ENCODE peak calls at places on chromosomes 5 and 9, in six cellular contexts. M is stomach, B is spleen, E is right lobe of liver, R is IMR-90, W is A549. L is an unnamed sample.

GRCh38 chr5:133552925-133553525 is 59.3 kb downstream of the FSTL4 start:
- DNase-seq in E (peak), M (peak), B (peak), R (peak), W (peak), L (peak)

GRCh38 chr9:114386361-114386885 is 1.4 kb downstream of the AKNA start:
- DNase-seq in E (no peak), R (no peak), B (peak), W (no peak), M (no peak), L (no peak)

GRCh38 chr9:34590376-34591090 is 1.0 kb upstream of the CNTFR start:
- DNase-seq in B (peak), M (no peak), W (no peak), R (no peak), E (peak), L (no peak)

GRCh38 chr9:111037744-111038335 is 430 bp downstream of the LPAR1 start:
- DNase-seq in M (peak), E (peak), B (peak), R (peak), W (peak), L (no peak)

GRCh38 chr9:83537331-83538171 is 650 bp downstream of the FRMD3 start:
- DNase-seq in R (no peak), E (no peak), B (peak), M (no peak), W (peak), L (no peak)

GRCh38 chr9:114153761-114154596 is 1.4 kb upstream of the COL27A1 start:
- DNase-seq in R (peak), E (peak), W (peak), B (no peak), M (peak), L (no peak)

GRCh38 chr9:28810375-28811075 is 1237.2 kb upstream of the C9orf72 start:
- DNase-seq in R (no peak), W (peak), E (no peak), B (no peak), M (no peak), L (no peak)

GRCh38 chr9:137194388-137194787 is 5.9 kb downstream of the SSNA1 start:
- DNase-seq in R (no peak), B (no peak), M (peak), E (no peak), W (no peak), L (no peak)

GRCh38 chr9:6644346-6645152 is 980 bp downstream of the GLDC start:
- DNase-seq in B (no peak), E (no peak), W (no peak), R (no peak), M (no peak), L (no peak)

GRCh38 chr5:33969572-33970452 is 14.7 kb downstream of the SLC45A2 start:
- DNase-seq in E (no peak), B (no peak), R (peak), M (no peak), W (peak), L (no peak)

GRCh38 chr5:147348046-147348445 is 113.2 kb downstream of the STK32A start:
- DNase-seq in W (no peak), M (no peak), E (no peak), R (peak), B (no peak), L (no peak)

GRCh38 chr5:132756542-132756941 is 9.3 kb downstream of the CCNI2 start:
- DNase-seq in M (no peak), R (no peak), B (no peak), E (no peak), W (no peak), L (no peak)

GRCh38 chr5:68883441-68883840 is 210.4 kb upstream of the SLC30A5 start:
- DNase-seq in W (no peak), B (no peak), E (no peak), R (no peak), M (no peak), L (no peak)

GRCh38 chr5:27830551-27830950 is 792.2 kb upstream of the CDH9 start:
- DNase-seq in W (peak), M (no peak), E (no peak), R (no peak), B (no peak), L (no peak)

GRCh38 chr5:146130440-146131045 is 25.2 kb upstream of the PLAC8L1 start:
- DNase-seq in M (no peak), E (no peak), R (peak), B (no peak), W (peak), L (no peak)

GRCh38 chr9:91034976-91035824 is 233.6 kb downstream of the SYK start:
- DNase-seq in R (no peak), B (no peak), M (no peak), E (no peak), W (no peak), L (no peak)

GRCh38 chr5:176837707-176838115 is 27.4 kb downstream of the UNC5A start:
- DNase-seq in W (peak), E (peak), B (peak), R (peak), M (peak), L (peak)

GRCh38 chr9:9318959-9319505 is 1293.8 kb downstream of the PTPRD start:
- DNase-seq in E (no peak), R (no peak), W (no peak), M (no peak), B (no peak), L (no peak)

GRCh38 chr9:15622596-15622995 is 69.8 kb downstream of the CCDC171 start:
- DNase-seq in M (no peak), W (peak), R (peak), E (no peak), B (no peak), L (no peak)

GRCh38 chr9:36765468-36766341 is 193.0 kb downstream of the MELK start:
- DNase-seq in R (peak), B (peak), E (peak), M (peak), W (peak), L (peak)

GRCh38 chr9:137339045-137339444 is 37.0 kb upstream of the NRARP start:
- DNase-seq in W (no peak), B (no peak), M (no peak), R (peak), E (no peak), L (no peak)

GRCh38 chr5:131296213-131296672 is 32.4 kb downstream of the CDC42SE2 start:
- DNase-seq in E (no peak), M (no peak), R (no peak), B (no peak), W (no peak), L (no peak)

GRCh38 chr5:14444988-14445387 is 136.6 kb upstream of the OTULINL start:
- DNase-seq in B (no peak), R (peak), M (no peak), W (no peak), E (no peak), L (no peak)

GRCh38 chr5:173714551-173715428 is 98.3 kb upstream of the BOD1 start:
- DNase-seq in R (peak), B (no peak), E (no peak), M (no peak), W (peak), L (peak)

GRCh38 chr5:158032246-158032645 is 173.3 kb upstream of the CLINT1 start:
- DNase-seq in R (no peak), B (no peak), E (no peak), M (no peak), W (no peak), L (no peak)

GRCh38 chr9:19689324-19690087 is 99.3 kb downstream of the SLC24A2 start:
- DNase-seq in B (no peak), W (no peak), M (no peak), E (no peak), R (peak), L (no peak)

GRCh38 chr5:172860520-172861443 is 26.7 kb downstream of the ERGIC1 start:
- DNase-seq in E (peak), W (no peak), B (peak), M (peak), R (peak), L (peak)

GRCh38 chr9:110257097-110257955 is 1.0 kb upstream of the TXN start:
- DNase-seq in B (peak), W (no peak), R (peak), M (peak), E (peak), L (no peak)

GRCh38 chr5:132388244-132389050 is 18.9 kb downstream of the SLC22A5 start:
- DNase-seq in E (peak), W (no peak), R (peak), B (no peak), M (no peak), L (no peak)

GRCh38 chr9:115231116-115231515 is 113.2 kb upstream of the TNC start:
- DNase-seq in M (no peak), R (no peak), B (no peak), E (no peak), W (no peak), L (no peak)

GRCh38 chr5:164672931-164673694 is 1167.7 kb downstream of the MAT2B start:
- DNase-seq in M (no peak), R (peak), W (peak), B (no peak), E (no peak), L (no peak)

GRCh38 chr9:35341585-35341984 is 148.3 kb upstream of the RUSC2 start:
- DNase-seq in E (no peak), W (no peak), R (peak), B (no peak), M (peak), L (peak)

GRCh38 chr5:139273322-139273571 is 20.3 kb upstream of the MATR3 start:
- DNase-seq in B (peak), M (no peak), W (peak), E (no peak), R (no peak), L (no peak)

GRCh38 chr5:139271201-139272027 is 22.1 kb upstream of the MATR3 start:
- DNase-seq in R (peak), W (peak), E (no peak), B (no peak), M (no peak), L (no peak)

GRCh38 chr5:139275536-139276297 is 17.8 kb upstream of the MATR3 start:
- DNase-seq in M (no peak), W (no peak), E (no peak), B (no peak), R (no peak), L (no peak)

GRCh38 chr5:139272471-139273321 is 20.8 kb upstream of the MATR3 start:
- DNase-seq in M (no peak), E (no peak), B (no peak), W (no peak), R (peak), L (no peak)

GRCh38 chr5:139273572-139274264 is 19.8 kb upstream of the MATR3 start:
- DNase-seq in R (peak), M (peak), B (peak), W (peak), E (peak), L (peak)
- TF ChIP-seq POLR2A in R (peak), M (no peak), B (no peak), W (peak), E (peak), L (peak)

GRCh38 chr5:174843263-174844250 is 119.2 kb downstream of the MSX2 start:
- DNase-seq in E (no peak), B (no peak), R (no peak), W (no peak), M (no peak), L (no peak)

GRCh38 chr5:174844971-174845370 is 120.6 kb downstream of the MSX2 start:
- DNase-seq in E (no peak), R (no peak), W (no peak), B (no peak), M (no peak), L (peak)

DNA sequence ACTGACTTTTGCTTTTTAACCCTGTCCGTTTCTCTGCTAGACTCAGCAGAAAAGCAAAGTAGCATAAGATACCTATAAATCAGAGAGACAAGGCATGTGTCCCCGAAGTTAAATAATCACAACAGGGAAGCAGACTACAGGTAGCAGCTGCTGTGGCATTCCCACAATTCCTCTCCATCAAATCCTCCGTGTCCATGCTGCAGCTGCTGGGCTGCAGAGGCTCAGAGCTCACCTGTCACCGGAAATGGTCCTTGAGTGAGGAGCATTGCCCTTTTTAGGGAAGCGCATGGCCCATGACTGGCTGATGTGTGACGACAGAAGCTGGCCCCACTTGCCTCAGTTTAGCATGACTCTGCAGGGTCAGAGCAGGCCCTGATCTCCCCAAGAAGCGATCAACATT is 125.0 kb downstream of the MSX2 start:
- DNase-seq in W (no peak), R (no peak), B (no peak), E (no peak), M (no peak), L (no peak)
- H3K27ac ChIP-seq in W (no peak), R (no peak), B (no peak), E (no peak), M (no peak), L (no peak)

GRCh38 chr5:15502208-15502607 is 2.2 kb downstream of the FBXL7 start:
- DNase-seq in W (no peak), M (no peak), E (no peak), R (peak), B (no peak), L (no peak)

GRCh38 chr5:15496886-15497285 is 3.1 kb upstream of the FBXL7 start:
- DNase-seq in E (no peak), B (no peak), R (no peak), M (no peak), W (peak), L (no peak)

GRCh38 chr5:15500326-15500958 is 462 bp downstream of the FBXL7 start:
- DNase-seq in R (peak), W (peak), E (peak), B (peak), M (peak), L (peak)

GRCh38 chr5:15501057-15501791 is 1.2 kb downstream of the FBXL7 start:
- DNase-seq in M (no peak), E (peak), B (no peak), W (peak), R (peak), L (peak)

DNA sequence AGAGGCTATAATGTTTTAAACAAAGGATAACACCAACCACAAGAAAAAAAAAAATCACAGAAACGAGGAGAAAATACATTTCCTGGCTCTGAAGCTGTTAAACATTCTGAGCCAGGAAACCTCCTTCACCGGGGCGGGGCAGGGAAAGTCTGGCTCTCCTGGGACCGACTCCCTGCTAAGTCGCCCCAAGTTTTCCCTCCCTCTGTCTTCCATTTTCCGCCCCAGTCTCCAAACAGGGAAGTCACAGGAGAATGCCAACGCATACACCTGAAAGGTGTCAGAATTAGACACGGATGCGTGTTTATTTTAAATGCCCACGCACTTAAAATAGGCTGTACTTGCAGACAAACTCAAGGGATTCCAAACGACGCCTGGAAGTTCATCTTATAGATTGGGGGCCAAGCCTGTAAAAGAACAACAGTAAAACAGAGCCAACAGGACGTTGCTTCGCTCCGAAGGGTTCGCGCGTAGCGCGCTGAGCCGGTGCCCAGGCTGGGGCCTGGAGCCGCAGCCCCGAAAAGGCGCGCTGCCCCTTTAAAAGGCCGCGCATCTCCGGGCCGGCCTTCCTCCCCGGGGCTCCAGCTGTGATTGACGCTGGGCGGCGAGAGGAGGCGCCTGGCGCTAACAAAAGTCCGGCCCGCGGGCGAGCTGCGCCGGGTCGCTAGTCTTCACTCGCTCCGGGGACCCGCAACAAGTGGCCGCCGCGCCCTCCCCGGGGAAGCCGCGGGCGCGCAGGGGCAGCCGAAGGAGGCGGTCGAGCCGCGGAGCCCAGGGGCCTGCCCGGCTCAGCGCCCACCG is at the start of gene FBXL7:
- DNase-seq in E (peak), R (peak), W (peak), B (peak), M (peak), L (peak)
- TF ChIP-seq POLR2A in E (peak), R (peak), W (peak), B (no peak), M (no peak), L (peak)

DNA sequence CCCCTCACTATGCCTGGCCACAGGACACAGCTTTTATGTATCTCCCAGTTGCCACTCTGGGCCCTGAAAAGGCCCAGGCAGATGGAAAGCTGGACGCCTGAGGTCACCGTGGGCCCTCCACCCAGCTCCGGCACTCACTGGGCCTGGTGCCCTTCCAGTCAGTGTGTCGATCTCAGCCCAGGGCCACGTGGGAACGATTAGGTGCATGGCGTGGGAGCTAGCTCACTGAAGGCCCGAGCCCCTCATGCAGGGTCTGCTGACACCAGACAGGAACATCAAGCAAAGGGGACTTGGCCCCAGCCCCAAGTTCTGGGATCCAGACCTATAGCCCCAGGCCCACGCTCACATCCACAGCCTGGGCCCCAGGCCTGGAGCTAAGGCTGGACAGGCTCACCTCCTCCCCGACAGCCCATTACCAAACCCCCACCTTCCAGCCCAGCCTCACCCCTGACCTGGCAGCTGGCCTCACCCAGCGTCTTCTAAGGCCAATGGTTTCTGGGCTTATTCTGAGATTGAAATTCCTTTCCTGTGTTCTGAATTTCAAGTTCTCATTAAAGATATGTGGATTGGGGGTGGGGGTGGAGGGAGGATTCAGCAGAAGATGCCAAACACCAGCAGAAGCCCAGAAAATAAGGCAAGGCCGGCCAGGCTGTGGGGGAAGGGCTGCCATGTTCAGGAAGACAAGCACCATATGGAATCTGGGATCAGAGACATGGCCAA is 74.5 kb downstream of the ADAMTS2 start:
- DNase-seq in M (no peak), R (peak), W (no peak), B (peak), E (peak), L (no peak)
- H3K27ac ChIP-seq in M (peak), R (peak), W (no peak), B (peak), E (no peak), L (no peak)

DNA sequence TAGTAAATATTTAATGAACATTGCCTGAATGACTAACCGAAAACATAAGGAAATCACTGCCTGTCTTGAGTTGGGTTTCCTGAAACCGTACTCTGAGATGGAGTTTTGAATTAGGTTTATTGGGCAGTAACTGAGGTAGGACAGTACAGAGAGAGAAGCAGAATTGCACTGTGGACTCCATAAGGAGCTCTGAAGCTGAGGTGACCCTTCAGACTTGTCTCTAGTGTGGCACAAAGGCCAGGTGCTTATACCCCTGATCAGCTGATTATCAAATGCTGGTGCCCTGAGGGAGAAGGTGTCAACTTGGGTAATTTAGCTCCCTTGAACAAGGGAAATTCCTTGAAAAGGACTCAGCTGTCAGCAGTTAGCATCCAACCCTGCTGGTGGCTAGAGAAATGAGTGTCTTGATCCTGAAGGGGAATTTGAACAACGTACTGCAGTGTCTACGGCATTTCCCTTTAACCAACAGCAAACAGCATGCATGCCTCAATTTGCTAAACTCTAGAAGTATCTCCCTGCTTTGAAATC is 135.0 kb upstream of the SMARCA2 start:
- DNase-seq in M (no peak), E (no peak), R (no peak), W (no peak), B (no peak), L (no peak)
- TF ChIP-seq POLR2A in M (no peak), E (no peak), R (no peak), W (no peak), B (no peak), L (no peak)